ENCODE peak calls at places on chromosomes 4 and X, in ten cellular contexts. One of them, this sample, is unnamed.

GRCh38 chr4:114393295-114394038 is 205.1 kb upstream of the UGT8 start:
- DNase-seq in PC-3: no peak
- DNase-seq in KBM-7: no peak
- DNase-seq in activated T-cell treated with anti-CD3 and anti-CD28 coated beads for 1 hour: no peak
- DNase-seq in NCI-H446 treated with DMSO at 0.1 percent for 48 hours: no peak
- DNase-seq in activated CD4-positive, alpha-beta T cell treated with anti-CD3 and anti-CD28 coated beads, Interleukin-2, amount 50 U/mL, for 48 hours: no peak
- DNase-seq in RKO: no peak
- DNase-seq in nephron progenitor cell: no peak
- DNase-seq in lower lobe of right lung: no peak
- DNase-seq in H54: no peak
- DNase-seq in this sample: no peak

GRCh38 chr4:100348472-100348871 is 158.2 kb upstream of the DDIT4L start:
- DNase-seq in PC-3: peak; percentile 88
- DNase-seq in KBM-7: no peak
- DNase-seq in activated T-cell treated with anti-CD3 and anti-CD28 coated beads for 1 hour: no peak
- DNase-seq in NCI-H446 treated with DMSO at 0.1 percent for 48 hours: no peak
- DNase-seq in activated CD4-positive, alpha-beta T cell treated with anti-CD3 and anti-CD28 coated beads, Interleukin-2, amount 50 U/mL, for 48 hours: no peak
- DNase-seq in RKO: peak; percentile 87
- DNase-seq in nephron progenitor cell: no peak
- DNase-seq in lower lobe of right lung: no peak
- DNase-seq in H54: no peak
- DNase-seq in this sample: no peak

GRCh38 chrX:40524423-40524822 is 56.3 kb upstream of the ATP6AP2 start:
- DNase-seq in PC-3: no peak
- DNase-seq in KBM-7: no peak
- DNase-seq in activated T-cell treated with anti-CD3 and anti-CD28 coated beads for 1 hour: no peak
- DNase-seq in NCI-H446 treated with DMSO at 0.1 percent for 48 hours: no peak
- DNase-seq in activated CD4-positive, alpha-beta T cell treated with anti-CD3 and anti-CD28 coated beads, Interleukin-2, amount 50 U/mL, for 48 hours: no peak
- DNase-seq in RKO: no peak
- DNase-seq in nephron progenitor cell: no peak
- DNase-seq in lower lobe of right lung: no peak
- DNase-seq in H54: no peak
- DNase-seq in this sample: no peak

GRCh38 chrX:150984164-150984824 is 1.2 kb downstream of the HMGB3 start:
- DNase-seq in PC-3: no peak
- DNase-seq in KBM-7: no peak
- DNase-seq in activated T-cell treated with anti-CD3 and anti-CD28 coated beads for 1 hour: no peak
- DNase-seq in NCI-H446 treated with DMSO at 0.1 percent for 48 hours: no peak
- DNase-seq in activated CD4-positive, alpha-beta T cell treated with anti-CD3 and anti-CD28 coated beads, Interleukin-2, amount 50 U/mL, for 48 hours: peak; percentile 9
- DNase-seq in RKO: no peak
- DNase-seq in nephron progenitor cell: peak; percentile 30
- DNase-seq in lower lobe of right lung: no peak
- DNase-seq in H54: peak; percentile 23
- DNase-seq in this sample: peak; percentile 10

GRCh38 chr4:129377131-129377845 is 281.3 kb downstream of the C4orf33 start:
- DNase-seq in PC-3: peak; percentile 3
- DNase-seq in KBM-7: peak; percentile 49
- DNase-seq in activated T-cell treated with anti-CD3 and anti-CD28 coated beads for 1 hour: no peak
- DNase-seq in NCI-H446 treated with DMSO at 0.1 percent for 48 hours: no peak
- DNase-seq in activated CD4-positive, alpha-beta T cell treated with anti-CD3 and anti-CD28 coated beads, Interleukin-2, amount 50 U/mL, for 48 hours: no peak
- DNase-seq in RKO: no peak
- DNase-seq in nephron progenitor cell: no peak
- DNase-seq in lower lobe of right lung: no peak
- DNase-seq in H54: no peak
- DNase-seq in this sample: no peak

GRCh38 chrX:50770702-50771101 is 43.3 kb downstream of the SHROOM4 start:
- DNase-seq in PC-3: no peak
- DNase-seq in KBM-7: peak; percentile 8
- DNase-seq in activated T-cell treated with anti-CD3 and anti-CD28 coated beads for 1 hour: no peak
- DNase-seq in NCI-H446 treated with DMSO at 0.1 percent for 48 hours: no peak
- DNase-seq in activated CD4-positive, alpha-beta T cell treated with anti-CD3 and anti-CD28 coated beads, Interleukin-2, amount 50 U/mL, for 48 hours: no peak
- DNase-seq in RKO: no peak
- DNase-seq in nephron progenitor cell: no peak
- DNase-seq in lower lobe of right lung: peak; percentile 75
- DNase-seq in H54: no peak
- DNase-seq in this sample: no peak

GRCh38 chrX:1086444-1087409 is 125.7 kb downstream of the CRLF2 start:
- DNase-seq in PC-3: peak; percentile 57
- DNase-seq in KBM-7: no peak
- DNase-seq in activated T-cell treated with anti-CD3 and anti-CD28 coated beads for 1 hour: no peak
- DNase-seq in NCI-H446 treated with DMSO at 0.1 percent for 48 hours: no peak
- DNase-seq in activated CD4-positive, alpha-beta T cell treated with anti-CD3 and anti-CD28 coated beads, Interleukin-2, amount 50 U/mL, for 48 hours: no peak
- DNase-seq in RKO: peak; percentile 78
- DNase-seq in nephron progenitor cell: no peak
- DNase-seq in lower lobe of right lung: no peak
- DNase-seq in H54: no peak
- DNase-seq in this sample: no peak

GRCh38 chrX:109685656-109686078 is 47.4 kb downstream of the ACSL4 start:
- DNase-seq in PC-3: no peak
- DNase-seq in KBM-7: no peak
- DNase-seq in activated T-cell treated with anti-CD3 and anti-CD28 coated beads for 1 hour: no peak
- DNase-seq in NCI-H446 treated with DMSO at 0.1 percent for 48 hours: no peak
- DNase-seq in activated CD4-positive, alpha-beta T cell treated with anti-CD3 and anti-CD28 coated beads, Interleukin-2, amount 50 U/mL, for 48 hours: no peak
- DNase-seq in RKO: no peak
- DNase-seq in nephron progenitor cell: no peak
- DNase-seq in lower lobe of right lung: no peak
- DNase-seq in H54: no peak
- DNase-seq in this sample: no peak

GRCh38 chr4:69147334-69147733 is 51.1 kb downstream of the UGT2B7 start:
- DNase-seq in PC-3: no peak
- DNase-seq in KBM-7: no peak
- DNase-seq in activated T-cell treated with anti-CD3 and anti-CD28 coated beads for 1 hour: no peak
- DNase-seq in NCI-H446 treated with DMSO at 0.1 percent for 48 hours: no peak
- DNase-seq in activated CD4-positive, alpha-beta T cell treated with anti-CD3 and anti-CD28 coated beads, Interleukin-2, amount 50 U/mL, for 48 hours: no peak
- DNase-seq in RKO: no peak
- DNase-seq in nephron progenitor cell: no peak
- DNase-seq in lower lobe of right lung: peak; percentile 48
- DNase-seq in H54: no peak
- DNase-seq in this sample: no peak

GRCh38 chr4:14338206-14338605 is 664.1 kb upstream of the CPEB2 start:
- DNase-seq in PC-3: no peak
- DNase-seq in KBM-7: no peak
- DNase-seq in activated T-cell treated with anti-CD3 and anti-CD28 coated beads for 1 hour: no peak
- DNase-seq in NCI-H446 treated with DMSO at 0.1 percent for 48 hours: no peak
- DNase-seq in activated CD4-positive, alpha-beta T cell treated with anti-CD3 and anti-CD28 coated beads, Interleukin-2, amount 50 U/mL, for 48 hours: no peak
- DNase-seq in RKO: no peak
- DNase-seq in nephron progenitor cell: no peak
- DNase-seq in lower lobe of right lung: no peak
- DNase-seq in H54: no peak
- DNase-seq in this sample: no peak

GRCh38 chr4:143377635-143378099 is 41.0 kb downstream of the GAB1 start:
- DNase-seq in PC-3: no peak
- DNase-seq in KBM-7: no peak
- DNase-seq in activated T-cell treated with anti-CD3 and anti-CD28 coated beads for 1 hour: no peak
- DNase-seq in NCI-H446 treated with DMSO at 0.1 percent for 48 hours: no peak
- DNase-seq in activated CD4-positive, alpha-beta T cell treated with anti-CD3 and anti-CD28 coated beads, Interleukin-2, amount 50 U/mL, for 48 hours: no peak
- DNase-seq in RKO: no peak
- DNase-seq in nephron progenitor cell: no peak
- DNase-seq in lower lobe of right lung: no peak
- DNase-seq in H54: no peak
- DNase-seq in this sample: no peak

GRCh38 chr4:109302366-109303140 is at the start of gene COL25A1:
- DNase-seq in PC-3: no peak
- DNase-seq in KBM-7: peak; percentile 83
- DNase-seq in activated T-cell treated with anti-CD3 and anti-CD28 coated beads for 1 hour: peak; percentile 9
- DNase-seq in NCI-H446 treated with DMSO at 0.1 percent for 48 hours: peak; percentile 58
- DNase-seq in activated CD4-positive, alpha-beta T cell treated with anti-CD3 and anti-CD28 coated beads, Interleukin-2, amount 50 U/mL, for 48 hours: peak; percentile 37
- DNase-seq in RKO: no peak
- DNase-seq in nephron progenitor cell: peak; percentile 94
- DNase-seq in lower lobe of right lung: peak; percentile 66
- DNase-seq in H54: no peak
- DNase-seq in this sample: peak; percentile 60

GRCh38 chr4:83599183-83599582 is 63.3 kb downstream of the GPAT3 start:
- DNase-seq in PC-3: peak; percentile 48
- DNase-seq in KBM-7: peak; percentile 39
- DNase-seq in activated T-cell treated with anti-CD3 and anti-CD28 coated beads for 1 hour: no peak
- DNase-seq in NCI-H446 treated with DMSO at 0.1 percent for 48 hours: no peak
- DNase-seq in activated CD4-positive, alpha-beta T cell treated with anti-CD3 and anti-CD28 coated beads, Interleukin-2, amount 50 U/mL, for 48 hours: no peak
- DNase-seq in RKO: peak; percentile 53
- DNase-seq in nephron progenitor cell: no peak
- DNase-seq in lower lobe of right lung: no peak
- DNase-seq in H54: no peak
- DNase-seq in this sample: no peak

GRCh38 chr4:158067646-158068045 is 105.2 kb downstream of the GASK1B start:
- DNase-seq in PC-3: no peak
- DNase-seq in KBM-7: no peak
- DNase-seq in activated T-cell treated with anti-CD3 and anti-CD28 coated beads for 1 hour: no peak
- DNase-seq in NCI-H446 treated with DMSO at 0.1 percent for 48 hours: no peak
- DNase-seq in activated CD4-positive, alpha-beta T cell treated with anti-CD3 and anti-CD28 coated beads, Interleukin-2, amount 50 U/mL, for 48 hours: no peak
- DNase-seq in RKO: no peak
- DNase-seq in nephron progenitor cell: no peak
- DNase-seq in lower lobe of right lung: no peak
- DNase-seq in H54: no peak
- DNase-seq in this sample: no peak

GRCh38 chr4:132992686-132993085 is 156.4 kb upstream of the PCDH10 start:
- DNase-seq in PC-3: no peak
- DNase-seq in KBM-7: no peak
- DNase-seq in activated T-cell treated with anti-CD3 and anti-CD28 coated beads for 1 hour: no peak
- DNase-seq in NCI-H446 treated with DMSO at 0.1 percent for 48 hours: no peak
- DNase-seq in activated CD4-positive, alpha-beta T cell treated with anti-CD3 and anti-CD28 coated beads, Interleukin-2, amount 50 U/mL, for 48 hours: no peak
- DNase-seq in RKO: no peak
- DNase-seq in nephron progenitor cell: no peak
- DNase-seq in lower lobe of right lung: no peak
- DNase-seq in H54: no peak
- DNase-seq in this sample: no peak

GRCh38 chrX:106621836-106622235 is 10.1 kb downstream of the RADX start:
- DNase-seq in PC-3: no peak
- DNase-seq in KBM-7: no peak
- DNase-seq in activated T-cell treated with anti-CD3 and anti-CD28 coated beads for 1 hour: no peak
- DNase-seq in NCI-H446 treated with DMSO at 0.1 percent for 48 hours: no peak
- DNase-seq in activated CD4-positive, alpha-beta T cell treated with anti-CD3 and anti-CD28 coated beads, Interleukin-2, amount 50 U/mL, for 48 hours: no peak
- DNase-seq in RKO: no peak
- DNase-seq in nephron progenitor cell: no peak
- DNase-seq in lower lobe of right lung: no peak
- DNase-seq in H54: no peak
- DNase-seq in this sample: no peak

GRCh38 chr4:71607780-71608673 is 175.9 kb downstream of the GC start:
- DNase-seq in PC-3: peak; percentile 99
- DNase-seq in KBM-7: peak; percentile 1
- DNase-seq in activated T-cell treated with anti-CD3 and anti-CD28 coated beads for 1 hour: no peak
- DNase-seq in NCI-H446 treated with DMSO at 0.1 percent for 48 hours: no peak
- DNase-seq in activated CD4-positive, alpha-beta T cell treated with anti-CD3 and anti-CD28 coated beads, Interleukin-2, amount 50 U/mL, for 48 hours: no peak
- DNase-seq in RKO: no peak
- DNase-seq in nephron progenitor cell: no peak
- DNase-seq in lower lobe of right lung: no peak
- DNase-seq in H54: no peak
- DNase-seq in this sample: no peak